ENCODE peak calls at places on chromosome 15, in six cellular contexts. D, Q, W, U, K and A are unnamed samples.

GRCh38 chr15:67456677-67457529 is 64.0 kb upstream of the C15orf61 start:
- ATAC-seq in D (peak; percentile 96), Q (peak; percentile 99), W (peak; percentile 90), U (peak; percentile 99), K (peak; percentile 99), A (no peak)

GRCh38 chr15:71443538-71443937 is 328.3 kb downstream of the THSD4 start:
- ATAC-seq in D (peak; percentile 31), Q (peak; percentile 25), W (peak; percentile 67), U (peak; percentile 51), K (peak; percentile 46), A (no peak)

GRCh38 chr15:90062023-90062728 is 40.1 kb downstream of the IDH2 start:
- ATAC-seq in D (no peak), Q (no peak), W (peak; percentile 3), U (peak; percentile 88), K (no peak), A (no peak)

GRCh38 chr15:55319537-55320325 is 709 bp downstream of the PIGB start:
- ATAC-seq in D (no peak), Q (no peak), W (peak; percentile 52), U (peak; percentile 77), K (peak; percentile 83), A (no peak)

GRCh38 chr15:25535866-25536265 is 97.0 kb upstream of the UBE3A start:
- ATAC-seq in D (no peak), Q (no peak), W (no peak), U (no peak), K (no peak), A (no peak)

GRCh38 chr15:40175160-40175559 is 14.3 kb downstream of the BUB1B start:
- ATAC-seq in D (no peak), Q (no peak), W (no peak), U (no peak), K (no peak), A (no peak)

GRCh38 chr15:71596672-71597071 is 213.7 kb upstream of the NR2E3 start:
- ATAC-seq in D (no peak), Q (no peak), W (peak; percentile 55), U (no peak), K (no peak), A (peak; percentile 85)

GRCh38 chr15:53835309-53835708 is 75.8 kb upstream of the WDR72 start:
- ATAC-seq in D (no peak), Q (no peak), W (no peak), U (no peak), K (no peak), A (no peak)

GRCh38 chr15:74311734-74312444 is 55.6 kb downstream of the CYP11A1 start:
- ATAC-seq in D (peak; percentile 82), Q (peak; percentile 76), W (no peak), U (peak; percentile 93), K (peak; percentile 60), A (no peak)
- TF ChIP-seq CTCF in D (peak; percentile 66), Q (peak; percentile 57), W (no peak), U (peak; percentile 96), K (peak; percentile 37), A (peak; percentile 31)

DNA sequence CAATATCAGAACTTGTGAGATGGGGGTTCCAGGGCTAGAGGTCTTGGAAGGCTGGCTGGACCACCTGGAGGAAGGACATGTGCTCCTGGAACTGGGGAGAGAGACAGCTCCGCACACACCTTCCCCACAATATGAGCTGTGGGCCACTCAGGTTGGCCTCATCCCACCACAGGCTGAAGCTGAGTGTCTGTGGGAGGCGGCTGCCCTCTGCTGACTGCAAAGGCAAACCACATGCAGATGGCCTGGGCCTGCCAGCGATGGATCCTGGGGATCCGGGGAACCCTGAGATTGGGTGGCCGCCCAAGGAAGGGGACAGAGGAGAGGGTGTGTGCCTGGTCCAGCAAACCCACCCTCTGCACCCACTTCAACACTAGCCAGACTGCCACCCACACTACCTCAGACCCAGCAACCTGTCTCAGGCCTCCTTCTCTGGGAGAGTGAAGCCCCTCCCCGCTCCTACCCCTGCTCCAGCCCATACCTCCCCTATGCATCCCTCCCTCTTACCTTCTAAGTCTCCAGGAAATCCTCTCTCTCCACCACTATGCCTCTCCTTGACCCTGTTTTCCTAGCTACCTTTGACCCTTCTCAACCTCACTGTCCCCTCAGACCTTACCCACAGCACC is 44.8 kb downstream of the CYP11A1 start:
- ATAC-seq in D (peak; percentile 92), Q (peak; percentile 95), W (peak; percentile 60), U (peak; percentile 93), K (peak; percentile 95), A (peak; percentile 57)
- TF ChIP-seq EP300 in D (no peak), Q (no peak), W (no peak), U (no peak), K (no peak), A (no peak)

GRCh38 chr15:91891101-91891500 is 37.6 kb downstream of the SLCO3A1 start:
- ATAC-seq in D (no peak), Q (no peak), W (no peak), U (no peak), K (no peak), A (no peak)

GRCh38 chr15:91892417-91892816 is 38.9 kb downstream of the SLCO3A1 start:
- ATAC-seq in D (no peak), Q (no peak), W (no peak), U (no peak), K (no peak), A (no peak)

GRCh38 chr15:91889143-91889815 is 35.8 kb downstream of the SLCO3A1 start:
- ATAC-seq in D (no peak), Q (no peak), W (no peak), U (no peak), K (no peak), A (no peak)

GRCh38 chr15:91891788-91892187 is 38.3 kb downstream of the SLCO3A1 start:
- ATAC-seq in D (no peak), Q (no peak), W (no peak), U (no peak), K (no peak), A (no peak)

GRCh38 chr15:91890614-91891013 is 37.1 kb downstream of the SLCO3A1 start:
- ATAC-seq in D (no peak), Q (peak; percentile 98), W (no peak), U (no peak), K (no peak), A (no peak)
- H3K4me1 ChIP-seq in D (no peaks in the 10 kb centered on the region), Q (peaks cover 12% of the 10 kb centered on the region), W (peaks cover 31% of the 10 kb centered on the region), U (no peaks in the 10 kb centered on the region), K (no peaks in the 10 kb centered on the region), A (peaks cover 28% of the 10 kb centered on the region)

GRCh38 chr15:101151286-101151685 is 100.6 kb downstream of the CHSY1 start:
- ATAC-seq in D (no peak), Q (no peak), W (no peak), U (no peak), K (peak; percentile 14), A (no peak)

GRCh38 chr15:101153801-101154656 is 97.8 kb downstream of the CHSY1 start:
- ATAC-seq in D (no peak), Q (no peak), W (no peak), U (no peak), K (no peak), A (no peak)

GRCh38 chr15:101150723-101151040 is 101.2 kb downstream of the CHSY1 start:
- ATAC-seq in D (no peak), Q (no peak), W (no peak), U (no peak), K (no peak), A (no peak)

GRCh38 chr15:101149864-101150722 is 101.8 kb downstream of the CHSY1 start:
- ATAC-seq in D (no peak), Q (no peak), W (no peak), U (no peak), K (no peak), A (no peak)

GRCh38 chr15:101152914-101153313 is 98.9 kb downstream of the CHSY1 start:
- ATAC-seq in D (peak; percentile 90), Q (peak; percentile 93), W (no peak), U (peak; percentile 81), K (peak; percentile 37), A (no peak)
- TF ChIP-seq CTCF in D (peak; percentile 73), Q (peak; percentile 14), W (no peak), U (peak; percentile 63), K (peak; percentile 51), A (no peak)

DNA sequence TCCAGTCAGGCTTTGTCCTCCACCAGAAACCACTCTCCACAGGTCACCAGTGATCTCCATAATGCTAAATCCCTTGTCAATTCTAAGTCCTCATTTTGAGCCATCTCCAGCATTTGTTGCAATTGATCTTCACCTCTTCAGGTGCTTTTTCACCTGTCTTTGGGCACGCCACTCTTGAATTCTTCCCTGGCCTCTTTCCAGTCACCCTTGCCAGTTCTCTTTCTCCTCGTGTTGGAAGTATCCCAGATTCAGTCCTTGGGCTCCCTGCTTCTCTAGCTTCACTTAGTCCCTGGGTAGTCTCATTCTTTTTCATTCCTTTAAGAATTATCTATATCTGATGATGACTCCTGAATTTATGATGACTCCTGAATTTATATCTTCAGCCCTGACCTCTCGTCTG is 37.5 kb downstream of the MAPK6 start:
- ATAC-seq in D (no peak), Q (no peak), W (no peak), U (no peak), K (no peak), A (no peak)
- TF ChIP-seq EP300 in D (no peak), Q (no peak), W (no peak), U (no peak), K (no peak), A (no peak)

GRCh38 chr15:43795997-43796396 is 3.9 kb downstream of the SERF2 start:
- ATAC-seq in D (no peak), Q (no peak), W (no peak), U (no peak), K (no peak), A (no peak)
- H3K4me1 ChIP-seq in D (peaks cover 69% of the 10 kb centered on the region), Q (peaks cover 32% of the 10 kb centered on the region), W (peaks cover 58% of the 10 kb centered on the region), U (peaks cover 44% of the 10 kb centered on the region), K (peaks cover 27% of the 10 kb centered on the region), A (peaks cover 79% of the 10 kb centered on the region)

GRCh38 chr15:38213392-38213791 is 39.2 kb upstream of the SPRED1 start:
- ATAC-seq in D (no peak), Q (no peak), W (no peak), U (no peak), K (no peak), A (no peak)

GRCh38 chr15:38208779-38209178 is 43.9 kb upstream of the SPRED1 start:
- ATAC-seq in D (no peak), Q (no peak), W (no peak), U (no peak), K (no peak), A (no peak)

GRCh38 chr15:38212759-38213158 is 39.9 kb upstream of the SPRED1 start:
- ATAC-seq in D (no peak), Q (no peak), W (no peak), U (no peak), K (no peak), A (no peak)

GRCh38 chr15:38207591-38207990 is 45.0 kb upstream of the SPRED1 start:
- ATAC-seq in D (no peak), Q (no peak), W (no peak), U (no peak), K (no peak), A (no peak)

DNA sequence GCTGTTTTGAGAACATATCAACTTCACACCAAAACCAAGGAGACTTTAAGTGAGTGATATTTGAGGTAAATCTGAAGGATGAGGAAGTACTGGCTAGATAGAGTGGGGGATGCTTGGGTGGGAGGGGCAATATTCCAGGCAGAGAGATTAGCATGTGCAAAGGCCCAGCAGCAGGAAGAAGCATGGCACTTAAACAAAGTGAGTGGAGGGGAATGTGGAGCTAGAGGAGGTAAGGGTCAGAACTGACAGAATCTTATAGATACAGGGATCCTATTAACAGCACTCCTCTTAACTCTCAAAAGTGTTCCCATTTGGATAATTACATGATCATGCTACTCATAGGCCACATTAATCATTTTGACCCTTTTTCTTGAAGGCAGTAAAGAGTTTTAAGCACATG is 41.4 kb upstream of the SPRED1 start:
- ATAC-seq in D (no peak), Q (no peak), W (no peak), U (no peak), K (no peak), A (no peak)
- TF ChIP-seq CTCF in D (no peak), Q (no peak), W (no peak), U (no peak), K (no peak), A (no peak)